ENCODE peak calls at places on chromosomes 12 and 14, in eight cellular contexts. V is upper lobe of left lung, E is HCT116, F is HepG2, X is GM12878, B is body of pancreas, L is right lobe of liver, I is A549. T is an unnamed sample.

GRCh38 chr12:49296034-49296835 is 1.3 kb downstream of the PRPH start:
- ATAC-seq in E (peak), F (peak), L (peak), B (peak), X (peak), I (peak), V (no peak), T (no peak)

GRCh38 chr14:89315493-89316456 is 101.3 kb downstream of the FOXN3 start:
- ATAC-seq in B (no peak), L (peak), V (no peak), I (no peak), E (no peak), X (no peak), F (no peak), T (peak)

GRCh38 chr12:100794441-100795192 is at the start of gene ANO4:
- ATAC-seq in X (no peak), V (no peak), L (no peak), F (no peak), E (no peak), I (peak), B (no peak), T (no peak)

GRCh38 chr12:25352078-25352918 is 101.6 kb upstream of the KRAS start:
- ATAC-seq in L (no peak), I (no peak), F (no peak), X (peak), E (no peak), V (no peak), B (no peak), T (no peak)

GRCh38 chr14:75342762-75343599 is 64.4 kb downstream of the FOS start:
- ATAC-seq in I (no peak), V (no peak), B (no peak), L (no peak), X (peak), E (no peak), F (no peak), T (no peak)

GRCh38 chr12:129871991-129872969 is 31.5 kb downstream of the TMEM132D start:
- ATAC-seq in B (no peak), L (no peak), X (no peak), F (no peak), E (no peak), I (no peak), V (no peak), T (no peak)

GRCh38 chr14:70893062-70893841 is 14.0 kb upstream of the PCNX1 start:
- ATAC-seq in V (no peak), I (no peak), B (no peak), F (no peak), E (no peak), L (no peak), X (peak), T (no peak)

GRCh38 chr14:83425138-83425537 is 1891.5 kb upstream of the SEL1L start:
- ATAC-seq in F (no peak), E (no peak), I (no peak), B (no peak), V (no peak), L (no peak), X (no peak), T (no peak)

GRCh38 chr14:61268797-61269196 is 12.3 kb downstream of the TMEM30B start:
- ATAC-seq in V (no peak), F (no peak), X (no peak), I (no peak), B (no peak), E (no peak), L (no peak), T (no peak)

GRCh38 chr12:94165670-94166069 is 17.3 kb downstream of the PLXNC1 start:
- ATAC-seq in E (no peak), I (no peak), B (no peak), X (no peak), V (no peak), L (no peak), F (no peak), T (no peak)

GRCh38 chr12:40168868-40169267 is 55.9 kb upstream of the LRRK2 start:
- ATAC-seq in X (peak), F (no peak), V (no peak), I (no peak), L (no peak), B (no peak), E (no peak), T (no peak)

GRCh38 chr12:81726634-81727033 is 32.5 kb downstream of the PPFIA2 start:
- ATAC-seq in E (no peak), L (no peak), I (no peak), B (no peak), V (no peak), X (no peak), F (no peak), T (no peak)

GRCh38 chr12:65634626-65635331 is 189.5 kb upstream of the HMGA2 start:
- ATAC-seq in L (no peak), E (no peak), X (no peak), V (no peak), B (no peak), F (peak), I (peak), T (no peak)

GRCh38 chr12:57027011-57027804 is 10.9 kb upstream of the TAC3 start:
- ATAC-seq in E (no peak), X (no peak), I (no peak), V (no peak), B (no peak), L (no peak), F (no peak), T (no peak)

GRCh38 chr14:85580536-85581165 is 50.7 kb downstream of the FLRT2 start:
- ATAC-seq in E (no peak), V (no peak), X (no peak), L (no peak), B (no peak), I (no peak), F (no peak), T (no peak)

GRCh38 chr14:55898938-55899337 is 219.3 kb upstream of the PELI2 start:
- ATAC-seq in E (no peak), X (no peak), B (no peak), F (no peak), I (no peak), V (no peak), L (no peak), T (no peak)

DNA sequence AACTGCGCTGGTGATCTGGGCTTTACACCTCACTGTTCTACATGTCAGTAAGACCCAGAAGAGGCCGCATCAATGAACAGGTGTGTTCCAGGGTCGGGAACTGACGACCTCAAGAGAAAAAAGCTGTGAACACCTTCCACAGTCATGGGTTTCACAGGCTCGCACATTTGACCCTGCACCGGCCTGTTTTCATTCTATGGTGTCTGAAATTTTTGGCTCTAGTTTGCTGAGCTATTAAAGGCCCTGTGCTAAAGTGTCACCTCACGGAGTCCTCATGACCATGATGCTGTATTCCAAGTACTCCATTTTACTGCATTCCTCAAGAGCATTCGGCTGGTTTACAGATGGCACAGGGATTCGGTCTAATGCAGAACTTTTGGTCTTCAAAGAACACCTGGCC is 78.9 kb downstream of the KDM2B start:
- ATAC-seq in B (no peak), F (no peak), E (no peak), V (no peak), X (no peak), I (no peak), L (no peak), T (no peak)
- TF ChIP-seq POLR2A in B (no peak), F (no peak), E (no peak), V (no peak), X (no peak), I (no peak), L (no peak), T (no peak)

GRCh38 chr12:93127107-93127560 is 198.0 kb upstream of the EEA1 start:
- ATAC-seq in E (no peak), F (peak), X (no peak), I (no peak), L (peak), V (no peak), B (peak), T (peak)

GRCh38 chr12:93127582-93128331 is 198.7 kb upstream of the EEA1 start:
- ATAC-seq in L (peak), B (peak), F (peak), E (peak), I (no peak), V (peak), X (no peak), T (peak)

GRCh38 chr12:93125126-93125525 is 196.0 kb upstream of the EEA1 start:
- ATAC-seq in L (no peak), B (no peak), I (no peak), F (no peak), V (no peak), E (no peak), X (peak), T (no peak)

GRCh38 chr12:93128332-93128707 is 199.2 kb upstream of the EEA1 start:
- ATAC-seq in I (no peak), V (peak), L (peak), F (no peak), E (no peak), B (peak), X (no peak), T (peak)

GRCh38 chr12:93126069-93126474 is 197.0 kb upstream of the EEA1 start:
- ATAC-seq in B (no peak), I (no peak), E (no peak), X (peak), L (no peak), V (no peak), F (no peak), T (no peak)
- H3K27ac ChIP-seq in B (peak), I (no peak), E (no peak), X (no peak), L (no peak), V (no peak), F (peak), T (peak)

DNA sequence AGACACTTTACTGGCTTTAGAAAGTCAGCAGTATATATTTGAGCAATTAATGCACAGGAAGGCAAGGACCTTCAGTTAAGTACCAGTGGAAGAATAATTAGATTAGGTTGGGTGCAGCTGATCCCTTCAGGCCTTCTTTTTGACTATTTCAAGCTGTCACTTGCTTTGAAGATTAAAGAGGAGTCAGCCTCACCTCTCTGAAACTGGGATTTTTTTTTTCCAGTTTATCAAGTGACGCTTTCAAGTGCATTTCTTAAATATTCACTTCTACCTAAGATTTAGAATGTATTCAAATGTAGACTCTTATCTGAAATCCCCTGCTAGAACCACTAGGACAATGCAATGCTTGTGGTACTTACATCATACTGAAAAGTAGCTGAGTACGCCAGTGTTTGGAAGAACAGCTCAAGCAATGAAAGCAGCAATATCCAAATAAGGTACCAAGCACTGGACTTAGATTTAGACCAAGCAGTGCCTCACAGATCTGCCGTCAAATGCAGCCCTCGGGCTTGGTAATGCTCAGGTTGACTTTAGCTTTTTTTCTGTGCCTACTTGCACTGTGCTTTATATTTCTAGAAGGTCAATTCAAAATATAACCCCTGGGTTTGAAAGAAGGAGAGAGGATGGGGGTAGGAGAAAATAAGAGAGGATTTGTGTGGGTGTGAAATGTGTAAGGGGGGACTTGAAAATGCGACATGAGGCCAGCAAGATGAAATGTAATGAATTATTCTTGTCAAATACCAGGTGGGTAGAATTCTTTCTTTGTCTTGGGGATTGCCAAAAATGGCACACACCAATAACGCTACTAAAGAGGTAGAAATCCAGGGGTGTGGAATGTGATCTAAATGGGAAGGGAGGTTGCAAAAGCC is 3.7 kb upstream of the FERMT2 start:
- ATAC-seq in B (no peak), V (no peak), X (peak), L (no peak), E (no peak), I (no peak), F (no peak), T (peak)
- TF ChIP-seq POLR2A in B (no peak), V (no peak), X (no peak), L (no peak), E (no peak), I (no peak), F (no peak), T (peak)

DNA sequence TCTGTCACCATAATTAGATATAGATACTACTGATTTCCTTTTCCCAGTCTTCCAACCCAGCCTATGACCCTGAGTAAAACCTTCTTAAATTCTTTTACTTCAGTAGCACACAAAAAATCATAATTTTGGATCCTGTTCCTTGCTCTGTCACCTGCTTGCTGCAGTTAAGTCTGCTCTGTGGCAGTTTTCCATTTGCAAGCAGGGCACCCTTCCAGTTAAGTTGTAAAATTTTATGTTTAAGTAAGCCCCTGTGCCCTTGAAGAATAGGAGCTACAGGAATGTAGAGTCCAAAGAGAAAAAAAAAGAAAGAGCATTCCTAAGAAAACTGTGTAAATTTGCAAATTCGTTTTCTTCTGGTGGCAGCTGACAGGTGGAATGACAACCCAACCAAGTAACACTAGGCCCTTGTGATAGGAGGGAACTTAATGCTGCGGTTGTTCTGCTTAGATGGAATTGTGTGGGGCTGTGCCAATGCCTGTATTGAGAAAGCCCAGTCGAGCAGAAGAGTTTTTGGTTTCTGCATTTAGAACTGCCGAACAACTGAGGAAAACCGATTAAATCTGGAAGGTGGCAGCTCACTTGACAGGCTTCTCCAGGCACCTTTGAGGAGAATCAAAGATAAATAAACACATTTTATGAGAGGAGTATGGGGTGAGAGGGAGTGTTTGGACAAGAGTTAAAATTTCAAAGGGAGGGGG is 279.9 kb downstream of the RAD51B start:
- ATAC-seq in L (no peak), F (no peak), X (no peak), E (no peak), V (no peak), I (no peak), B (no peak), T (peak)
- H3K27ac ChIP-seq in L (no peak), F (no peak), X (no peak), E (no peak), V (peak), I (no peak), B (peak), T (peak)

GRCh38 chr12:6613776-6614512 is 6.8 kb upstream of the CHD4 start:
- ATAC-seq in L (peak), I (peak), F (peak), V (peak), B (peak), E (peak), X (peak), T (peak)
- TF ChIP-seq POLR2A in L (no peak), I (no peak), F (peak), V (no peak), B (peak), E (no peak), X (peak), T (no peak)

GRCh38 chr12:124026755-124027745 is 54.0 kb downstream of the ZNF664 start:
- ATAC-seq in F (no peak), L (no peak), I (peak), V (no peak), E (peak), X (no peak), B (no peak), T (no peak)
- H3K27ac ChIP-seq in F (no peak), L (no peak), I (no peak), V (no peak), E (no peak), X (no peak), B (no peak), T (no peak)

T was measured in gastroesophageal sphincter.